ENCODE peak calls at places on chromosomes 11 and 22, in six cellular contexts. B is A549, R is neural progenitor cell, V is heart left ventricle, Z is AG04449, N is HFF-Myc. H is an unnamed sample.

GRCh38 chr11:13889566-13890214 is 72.8 kb upstream of the SPON1 start:
- DNase-seq in N (no peak), B (no peak), V (no peak), R (no peak), Z (no peak), H (no peak)

GRCh38 chr11:3854977-3855807 is at the start of gene STIM1:
- DNase-seq in R (peak; percentile 98), N (peak; percentile 76), B (peak; percentile 94), V (peak; percentile 96), Z (peak; percentile 45), H (peak; percentile 87)

GRCh38 chr11:93652679-93653078 is 8.8 kb upstream of the CEP295 start:
- DNase-seq in Z (no peak), V (no peak), N (no peak), B (no peak), R (no peak), H (no peak)

GRCh38 chr11:70742553-70743291 is 344.4 kb downstream of the CTTN start:
- DNase-seq in V (no peak), B (no peak), R (peak; percentile 89), N (no peak), Z (no peak), H (no peak)

GRCh38 chr11:114079406-114080072 is 20.0 kb downstream of the ZBTB16 start:
- DNase-seq in V (peak; percentile 51), R (no peak), B (no peak), Z (no peak), N (no peak), H (no peak)

GRCh38 chr11:117387992-117388765 is 60.5 kb downstream of the CEP164 start:
- DNase-seq in B (no peak), V (no peak), N (no peak), Z (peak; percentile 73), R (no peak), H (no peak)

GRCh38 chr11:44711772-44712608 is 14.8 kb upstream of the TSPAN18 start:
- DNase-seq in Z (no peak), V (no peak), B (no peak), R (no peak), N (no peak), H (no peak)

GRCh38 chr11:120977470-120977869 is 46.4 kb upstream of the TBCEL start:
- DNase-seq in V (no peak), N (no peak), R (no peak), B (no peak), Z (no peak), H (no peak)

GRCh38 chr11:27700351-27701261 is at the start of gene BDNF:
- DNase-seq in V (no peak), Z (no peak), N (no peak), R (peak; percentile 72), B (peak; percentile 67), H (no peak)

GRCh38 chr11:47353978-47354774 is 1.7 kb upstream of the MYBPC3 start:
- DNase-seq in N (no peak), B (no peak), Z (no peak), V (no peak), R (no peak), H (no peak)

GRCh38 chr22:30943368-30943767 is 25.2 kb downstream of the MORC2 start:
- DNase-seq in V (no peak), N (no peak), Z (no peak), R (no peak), B (no peak), H (no peak)

GRCh38 chr11:114256176-114256897 is 39.9 kb upstream of the NNMT start:
- DNase-seq in N (no peak), R (peak; percentile 58), B (no peak), V (no peak), Z (no peak), H (no peak)

GRCh38 chr22:44813416-44813815 is 61.0 kb downstream of the ARHGAP8 start:
- DNase-seq in B (no peak), R (no peak), Z (no peak), N (no peak), V (no peak), H (no peak)

GRCh38 chr22:36816635-36817428 is at the start of gene PVALB:
- DNase-seq in V (no peak), B (no peak), N (no peak), Z (no peak), R (peak; percentile 65), H (no peak)

GRCh38 chr22:44383071-44383575 is 70.4 kb upstream of the SHISAL1 start:
- DNase-seq in N (no peak), R (no peak), Z (no peak), V (no peak), B (no peak), H (no peak)

GRCh38 chr11:102934735-102935134 is 20.8 kb downstream of the MMP13 start:
- DNase-seq in B (no peak), Z (no peak), V (no peak), R (no peak), N (no peak), H (no peak)

GRCh38 chr11:102226702-102227101 is 90.6 kb upstream of the BIRC3 start:
- DNase-seq in V (no peak), B (no peak), N (peak; percentile 24), Z (no peak), R (no peak), H (no peak)

GRCh38 chr22:50031189-50032091 is 18.9 kb upstream of the IL17REL start:
- DNase-seq in B (no peak), Z (no peak), R (no peak), N (no peak), V (no peak), H (no peak)

GRCh38 chr11:114343020-114343419 is 46.8 kb downstream of the NNMT start:
- DNase-seq in V (no peak), N (no peak), R (no peak), Z (no peak), B (no peak), H (no peak)

GRCh38 chr11:57476883-57477506 is 16.7 kb downstream of the RTN4RL2 start:
- DNase-seq in R (peak; percentile 59), B (peak; percentile 56), N (no peak), Z (no peak), V (peak; percentile 39), H (no peak)

GRCh38 chr22:47030881-47031627 is 268.6 kb downstream of the TBC1D22A start:
- DNase-seq in Z (no peak), R (no peak), V (no peak), B (no peak), N (peak; percentile 20), H (no peak)

GRCh38 chr11:119381186-119381988 is at the start of gene USP2:
- DNase-seq in Z (peak; percentile 63), V (peak; percentile 95), N (peak; percentile 93), R (peak; percentile 96), B (peak; percentile 92), H (peak; percentile 60)

GRCh38 chr11:119382101-119382500 is 611 bp upstream of the USP2 start:
- DNase-seq in Z (no peak), V (no peak), N (no peak), R (no peak), B (no peak), H (no peak)

GRCh38 chr11:119380160-119380815 is 1.2 kb downstream of the USP2 start:
- DNase-seq in R (no peak), Z (no peak), V (no peak), B (no peak), N (no peak), H (no peak)

GRCh38 chr11:119378851-119379465 is 2.5 kb downstream of the USP2 start:
- DNase-seq in N (no peak), Z (no peak), R (peak; percentile 65), B (no peak), V (no peak), H (no peak)

DNA sequence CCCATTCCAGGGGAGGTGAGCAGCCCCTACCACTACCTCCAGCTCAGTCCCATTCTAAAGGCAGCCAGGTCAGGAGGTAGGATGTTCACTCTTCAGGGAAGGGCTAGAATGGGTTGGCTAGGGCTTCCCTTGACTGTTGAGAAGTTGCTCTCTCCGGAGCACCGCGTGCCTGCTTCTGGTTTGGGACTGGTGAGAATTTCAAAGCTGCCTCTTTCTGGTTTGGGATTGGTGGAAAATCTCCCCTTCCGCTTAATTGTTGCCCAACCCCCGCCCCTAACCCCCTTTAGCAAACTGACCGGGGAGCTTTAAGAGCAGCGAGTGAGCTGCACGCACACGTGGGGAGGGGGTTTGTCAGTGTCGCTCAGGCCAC is 689 bp downstream of the USP2 start:
- DNase-seq in Z (no peak), R (peak; percentile 62), V (no peak), N (no peak), B (no peak), H (no peak)
- H3K4me3 ChIP-seq in Z (peak overlapping the region; percentile 63), R (peak overlapping the region; percentile 57), V (peak overlapping the region; percentile 19), N (peak overlapping the region; percentile 55), B (peak overlapping the region; percentile 55), H (no peak overlapping the region)

DNA sequence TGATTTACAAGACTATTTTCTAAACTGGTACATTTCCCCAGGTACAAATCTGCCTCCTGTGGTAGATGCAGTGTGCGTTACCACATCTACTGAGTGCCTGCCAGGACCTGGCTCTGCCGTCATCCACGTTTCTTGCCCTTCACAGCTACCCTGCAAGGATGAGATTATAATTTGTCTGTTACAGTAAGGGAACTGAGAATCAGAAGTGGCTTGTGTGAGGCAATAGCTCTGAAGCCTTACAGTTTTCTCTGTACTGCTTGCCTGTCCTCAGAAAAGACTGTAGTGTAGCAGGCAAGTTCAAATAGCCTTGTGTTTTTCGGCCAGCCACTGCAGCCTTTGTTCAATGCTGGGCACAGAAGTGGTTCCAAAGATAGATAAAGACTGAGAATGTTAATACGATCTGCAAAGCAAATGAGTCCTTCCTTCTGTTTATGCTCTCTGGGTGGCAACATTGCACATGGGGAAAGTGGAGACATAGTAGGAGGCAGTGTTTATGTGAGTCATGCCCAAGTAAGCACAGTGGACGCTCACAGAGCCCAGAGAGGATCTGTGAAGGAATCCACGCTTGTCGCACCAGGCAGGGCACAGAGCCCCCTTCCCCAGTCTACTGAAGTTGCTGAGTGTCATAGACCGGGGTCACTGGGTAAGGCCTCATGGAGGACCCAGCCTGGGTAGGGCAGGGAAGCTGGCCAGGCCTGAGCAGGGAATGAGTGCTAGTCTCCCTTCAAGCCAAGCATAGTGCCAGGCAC is 49.1 kb downstream of the MICAL2 start:
- DNase-seq in V (no peak), Z (peak; percentile 81), R (no peak), N (peak; percentile 56), B (peak; percentile 59), H (no peak)
- TF ChIP-seq CTCF in V (no peak), Z (peak; percentile 21), R (no peak), N (no peak), B (peak; percentile 36), H (no peak)

GRCh38 chr11:9001736-9002135 is 2.1 kb downstream of the NRIP3 start:
- DNase-seq in Z (peak; percentile 67), R (no peak), V (no peak), N (no peak), B (no peak), H (no peak)
- H3K4me3 ChIP-seq in Z (no peak overlapping the region), R (no peak overlapping the region), V (no peak overlapping the region), N (no peak overlapping the region), B (no peak overlapping the region), H (no peak overlapping the region)

DNA sequence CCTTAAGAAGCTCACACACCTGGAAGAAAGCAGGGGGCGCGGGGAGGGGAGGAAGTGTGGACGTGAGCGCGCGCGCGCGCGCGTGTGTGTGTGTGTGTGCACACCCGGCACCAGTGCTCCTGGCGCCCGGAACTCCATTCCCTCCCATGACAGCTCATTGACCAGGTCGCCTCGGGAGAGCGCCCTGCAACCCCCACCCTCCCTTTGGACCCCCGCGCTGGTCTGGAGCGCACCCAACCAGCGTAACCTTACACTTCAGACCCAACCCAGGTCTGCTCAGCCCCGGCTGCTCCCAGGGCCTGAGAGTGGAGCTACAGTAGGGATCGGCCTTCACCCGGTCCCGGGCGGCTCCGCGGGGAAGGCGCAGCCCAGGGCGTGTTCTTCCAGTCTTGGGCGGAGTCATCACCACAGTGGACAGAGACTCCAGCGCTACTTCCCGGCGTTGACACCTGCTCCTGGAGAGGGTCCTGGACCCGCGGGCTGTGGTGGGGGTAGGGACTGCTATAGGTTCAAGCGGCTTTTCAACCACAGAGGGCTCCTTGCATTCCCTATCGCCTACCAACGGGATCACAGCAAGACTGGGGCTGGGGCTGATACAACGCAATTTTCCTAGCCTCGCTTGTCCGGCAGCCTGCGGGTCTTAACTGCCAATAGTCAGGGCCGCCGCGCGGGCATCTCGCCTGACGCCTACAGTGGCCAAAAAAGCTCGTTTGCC is 1.4 kb downstream of the GALNT18 start:
- DNase-seq in Z (no peak), N (no peak), V (peak; percentile 60), R (peak; percentile 67), B (peak; percentile 58), H (no peak)
- TF ChIP-seq CTCF in Z (no peak), N (no peak), V (no peak), R (no peak), B (no peak), H (no peak)

H was measured in GM12864.